ENCODE peak calls at places on chromosomes 6 and 20, in eight cellular contexts. F is G401; W is AML-193; I is T-helper 9 cell; A is activated effector memory CD4-positive, alpha-beta T cell treated with Interleukin-2 at 50 U/mL for 16 hours; M is NCI-H1436; C is Calu3; S is RCC 7860. P is an unnamed sample.
A peak's percentile ranks its signal among the peaks of the same experiment; 100 is the strongest.

GRCh38 chr20:24664266-24664986 is 195.0 kb downstream of the SYNDIG1 start:
- DNase-seq in F (no peak), W (no peak), I (no peak), A (no peak), M (no peak), C (no peak), S (no peak), P (no peak)

GRCh38 chr6:150142304-150142656 is 564 bp upstream of the PPP1R14C start:
- DNase-seq in F (peak; percentile 45), W (no peak), I (no peak), A (no peak), M (no peak), C (peak; percentile 27), S (peak; percentile 62), P (no peak)

GRCh38 chr6:90256698-90257485 is 39.8 kb downstream of the BACH2 start:
- DNase-seq in F (no peak), W (no peak), I (no peak), A (no peak), M (no peak), C (no peak), S (no peak), P (no peak)

GRCh38 chr6:37130704-37131103 is 39.2 kb upstream of the PIM1 start:
- DNase-seq in F (no peak), W (peak; percentile 83), I (no peak), A (no peak), M (no peak), C (peak; percentile 61), S (peak; percentile 18), P (peak; percentile 71)

GRCh38 chr20:34553366-34553867 is 5.1 kb upstream of the MAP1LC3A start:
- DNase-seq in F (peak; percentile 29), W (no peak), I (no peak), A (no peak), M (no peak), C (no peak), S (no peak), P (no peak)

GRCh38 chr20:31606928-31607639 is 2.0 kb downstream of the ID1 start:
- DNase-seq in F (peak; percentile 77), W (no peak), I (no peak), A (no peak), M (peak; percentile 27), C (peak; percentile 72), S (peak; percentile 91), P (no peak)

GRCh38 chr20:50957276-50957675 is 1.1 kb downstream of the DPM1 start:
- DNase-seq in F (no peak), W (no peak), I (no peak), A (no peak), M (no peak), C (no peak), S (no peak), P (peak; percentile 18)

GRCh38 chr6:17984822-17985660 is 2.4 kb downstream of the KIF13A start:
- DNase-seq in F (peak; percentile 62), W (no peak), I (no peak), A (no peak), M (no peak), C (no peak), S (no peak), P (no peak)

GRCh38 chr20:44056010-44056698 is 130.8 kb downstream of the JPH2 start:
- DNase-seq in F (peak; percentile 18), W (peak; percentile 40), I (peak; percentile 21), A (no peak), M (peak; percentile 8), C (peak; percentile 75), S (no peak), P (peak; percentile 72)

GRCh38 chr6:391559-392440 is at the start of gene IRF4:
- DNase-seq in F (no peak), W (no peak), I (peak; percentile 18), A (peak; percentile 34), M (no peak), C (no peak), S (no peak), P (no peak)

GRCh38 chr20:21839982-21840381 is 134.5 kb downstream of the PAX1 start:
- DNase-seq in F (no peak), W (no peak), I (no peak), A (no peak), M (no peak), C (no peak), S (no peak), P (no peak)

GRCh38 chr6:151443911-151444621 is 7.9 kb downstream of the RMND1 start:
- DNase-seq in F (no peak), W (no peak), I (no peak), A (no peak), M (no peak), C (no peak), S (no peak), P (no peak)

GRCh38 chr20:36571564-36572504 is 1.6 kb upstream of the TGIF2 start:
- DNase-seq in F (peak; percentile 17), W (no peak), I (no peak), A (no peak), M (no peak), C (no peak), S (no peak), P (peak; percentile 66)

GRCh38 chr20:60009826-60010616 is 51.8 kb downstream of the CDH26 start:
- DNase-seq in F (no peak), W (no peak), I (no peak), A (no peak), M (peak; percentile 16), C (no peak), S (no peak), P (peak; percentile 48)

GRCh38 chr6:145878591-145879295 is 64.1 kb upstream of the FBXO30 start:
- DNase-seq in F (no peak), W (no peak), I (no peak), A (no peak), M (no peak), C (no peak), S (no peak), P (no peak)

GRCh38 chr20:955656-956055 is 39.5 kb upstream of the ANGPT4 start:
- DNase-seq in F (no peak), W (no peak), I (no peak), A (no peak), M (no peak), C (no peak), S (no peak), P (no peak)

GRCh38 chr6:159062564-159062945 is 17.8 kb upstream of the TAGAP start:
- DNase-seq in F (no peak), W (peak; percentile 68), I (no peak), A (peak; percentile 50), M (no peak), C (no peak), S (no peak), P (peak; percentile 72)

P was measured in NB4.